ENCODE peak calls at places on chromosomes 2 and 18, in eight cellular contexts. One of them, this sample, is unnamed.

GRCh38 chr2:148730085-148730484 is 85.5 kb downstream of the EPC2 start:
- DNase-seq in M059J: no peak
- DNase-seq in ovary: no peak
- DNase-seq in neural crest cell: no peak
- DNase-seq in activated T-helper 1 cell treated with anti-CD3 and anti-CD28 coated beads, Interleukin-12 subunit alpha, Interleukin-12 subunit beta, Interleukin-2, Interleukin-4 antibody, amounts not matched to agents 30 ng/mL and 10 ng/mL and 1 ng/mL, durations not matched to agents 14 hours and 24 hours and 36 hours: no peak
- DNase-seq in left ventricle myocardium superior: no peak
- DNase-seq in immature natural killer cell: no peak
- DNase-seq in KBM-7: no peak
- DNase-seq in this sample: no peak

GRCh38 chr2:134513468-134513810 is 205.4 kb downstream of the TMEM163 start:
- DNase-seq in M059J: no peak
- DNase-seq in activated T-helper 1 cell treated with anti-CD3 and anti-CD28 coated beads, Interleukin-12 subunit alpha, Interleukin-12 subunit beta, Interleukin-2, Interleukin-4 antibody, amounts not matched to agents 30 ng/mL and 10 ng/mL and 1 ng/mL, durations not matched to agents 14 hours and 24 hours and 36 hours: no peak
- DNase-seq in immature natural killer cell: no peak
- DNase-seq in left ventricle myocardium superior: no peak
- DNase-seq in neural crest cell: no peak
- DNase-seq in ovary: no peak
- DNase-seq in KBM-7: no peak
- DNase-seq in this sample: no peak

GRCh38 chr2:19988600-19988999 is 1.3 kb downstream of the WDR35 start:
- DNase-seq in left ventricle myocardium superior: no peak
- DNase-seq in ovary: no peak
- DNase-seq in KBM-7: no peak
- DNase-seq in neural crest cell: no peak
- DNase-seq in immature natural killer cell: no peak
- DNase-seq in M059J: peak; percentile 26
- DNase-seq in activated T-helper 1 cell treated with anti-CD3 and anti-CD28 coated beads, Interleukin-12 subunit alpha, Interleukin-12 subunit beta, Interleukin-2, Interleukin-4 antibody, amounts not matched to agents 30 ng/mL and 10 ng/mL and 1 ng/mL, durations not matched to agents 14 hours and 24 hours and 36 hours: no peak
- DNase-seq in this sample: no peak

GRCh38 chr2:104340162-104340561 is 513.8 kb upstream of the POU3F3 start:
- DNase-seq in immature natural killer cell: no peak
- DNase-seq in M059J: no peak
- DNase-seq in ovary: no peak
- DNase-seq in left ventricle myocardium superior: no peak
- DNase-seq in KBM-7: no peak
- DNase-seq in activated T-helper 1 cell treated with anti-CD3 and anti-CD28 coated beads, Interleukin-12 subunit alpha, Interleukin-12 subunit beta, Interleukin-2, Interleukin-4 antibody, amounts not matched to agents 30 ng/mL and 10 ng/mL and 1 ng/mL, durations not matched to agents 14 hours and 24 hours and 36 hours: no peak
- DNase-seq in neural crest cell: no peak
- DNase-seq in this sample: no peak

GRCh38 chr18:76518073-76518472 is 23.0 kb upstream of the ZNF516 start:
- DNase-seq in immature natural killer cell: no peak
- DNase-seq in neural crest cell: no peak
- DNase-seq in left ventricle myocardium superior: no peak
- DNase-seq in KBM-7: no peak
- DNase-seq in M059J: no peak
- DNase-seq in activated T-helper 1 cell treated with anti-CD3 and anti-CD28 coated beads, Interleukin-12 subunit alpha, Interleukin-12 subunit beta, Interleukin-2, Interleukin-4 antibody, amounts not matched to agents 30 ng/mL and 10 ng/mL and 1 ng/mL, durations not matched to agents 14 hours and 24 hours and 36 hours: no peak
- DNase-seq in ovary: no peak
- DNase-seq in this sample: no peak

GRCh38 chr2:20143263-20143662 is 81.7 kb downstream of the SDC1 start:
- DNase-seq in M059J: peak; percentile 55
- DNase-seq in ovary: no peak
- DNase-seq in KBM-7: no peak
- DNase-seq in left ventricle myocardium superior: no peak
- DNase-seq in activated T-helper 1 cell treated with anti-CD3 and anti-CD28 coated beads, Interleukin-12 subunit alpha, Interleukin-12 subunit beta, Interleukin-2, Interleukin-4 antibody, amounts not matched to agents 30 ng/mL and 10 ng/mL and 1 ng/mL, durations not matched to agents 14 hours and 24 hours and 36 hours: no peak
- DNase-seq in neural crest cell: no peak
- DNase-seq in immature natural killer cell: no peak
- DNase-seq in this sample: no peak

GRCh38 chr2:164948540-164948939 is 6.8 kb downstream of the SLC38A11 start:
- DNase-seq in activated T-helper 1 cell treated with anti-CD3 and anti-CD28 coated beads, Interleukin-12 subunit alpha, Interleukin-12 subunit beta, Interleukin-2, Interleukin-4 antibody, amounts not matched to agents 30 ng/mL and 10 ng/mL and 1 ng/mL, durations not matched to agents 14 hours and 24 hours and 36 hours: no peak
- DNase-seq in M059J: no peak
- DNase-seq in KBM-7: peak; percentile 52
- DNase-seq in left ventricle myocardium superior: no peak
- DNase-seq in immature natural killer cell: no peak
- DNase-seq in ovary: no peak
- DNase-seq in neural crest cell: no peak
- DNase-seq in this sample: no peak

GRCh38 chr2:239993291-239993690 is 31.9 kb downstream of the NDUFA10 start:
- DNase-seq in left ventricle myocardium superior: no peak
- DNase-seq in activated T-helper 1 cell treated with anti-CD3 and anti-CD28 coated beads, Interleukin-12 subunit alpha, Interleukin-12 subunit beta, Interleukin-2, Interleukin-4 antibody, amounts not matched to agents 30 ng/mL and 10 ng/mL and 1 ng/mL, durations not matched to agents 14 hours and 24 hours and 36 hours: no peak
- DNase-seq in M059J: no peak
- DNase-seq in KBM-7: no peak
- DNase-seq in neural crest cell: no peak
- DNase-seq in immature natural killer cell: no peak
- DNase-seq in ovary: no peak
- DNase-seq in this sample: no peak

GRCh38 chr2:37507703-37508102 is 163.3 kb downstream of the QPCT start:
- DNase-seq in immature natural killer cell: no peak
- DNase-seq in M059J: no peak
- DNase-seq in neural crest cell: no peak
- DNase-seq in KBM-7: no peak
- DNase-seq in left ventricle myocardium superior: no peak
- DNase-seq in ovary: no peak
- DNase-seq in activated T-helper 1 cell treated with anti-CD3 and anti-CD28 coated beads, Interleukin-12 subunit alpha, Interleukin-12 subunit beta, Interleukin-2, Interleukin-4 antibody, amounts not matched to agents 30 ng/mL and 10 ng/mL and 1 ng/mL, durations not matched to agents 14 hours and 24 hours and 36 hours: no peak
- DNase-seq in this sample: no peak

GRCh38 chr2:28567076-28567471 is 71.2 kb downstream of the PLB1 start:
- DNase-seq in activated T-helper 1 cell treated with anti-CD3 and anti-CD28 coated beads, Interleukin-12 subunit alpha, Interleukin-12 subunit beta, Interleukin-2, Interleukin-4 antibody, amounts not matched to agents 30 ng/mL and 10 ng/mL and 1 ng/mL, durations not matched to agents 14 hours and 24 hours and 36 hours: no peak
- DNase-seq in M059J: no peak
- DNase-seq in KBM-7: no peak
- DNase-seq in immature natural killer cell: no peak
- DNase-seq in ovary: no peak
- DNase-seq in neural crest cell: no peak
- DNase-seq in left ventricle myocardium superior: no peak
- DNase-seq in this sample: peak; percentile 44

GRCh38 chr2:95058989-95059601 is 33.6 kb downstream of the MAL start:
- DNase-seq in M059J: no peak
- DNase-seq in neural crest cell: no peak
- DNase-seq in ovary: no peak
- DNase-seq in left ventricle myocardium superior: no peak
- DNase-seq in activated T-helper 1 cell treated with anti-CD3 and anti-CD28 coated beads, Interleukin-12 subunit alpha, Interleukin-12 subunit beta, Interleukin-2, Interleukin-4 antibody, amounts not matched to agents 30 ng/mL and 10 ng/mL and 1 ng/mL, durations not matched to agents 14 hours and 24 hours and 36 hours: no peak
- DNase-seq in immature natural killer cell: no peak
- DNase-seq in KBM-7: no peak
- DNase-seq in this sample: no peak

GRCh38 chr18:4511166-4511565 is 56.1 kb upstream of the DLGAP1 start:
- DNase-seq in KBM-7: no peak
- DNase-seq in neural crest cell: no peak
- DNase-seq in ovary: no peak
- DNase-seq in activated T-helper 1 cell treated with anti-CD3 and anti-CD28 coated beads, Interleukin-12 subunit alpha, Interleukin-12 subunit beta, Interleukin-2, Interleukin-4 antibody, amounts not matched to agents 30 ng/mL and 10 ng/mL and 1 ng/mL, durations not matched to agents 14 hours and 24 hours and 36 hours: no peak
- DNase-seq in M059J: no peak
- DNase-seq in immature natural killer cell: no peak
- DNase-seq in left ventricle myocardium superior: no peak
- DNase-seq in this sample: no peak

GRCh38 chr2:95056461-95057459 is 31.3 kb downstream of the MAL start:
- DNase-seq in left ventricle myocardium superior: no peak
- DNase-seq in KBM-7: no peak
- DNase-seq in activated T-helper 1 cell treated with anti-CD3 and anti-CD28 coated beads, Interleukin-12 subunit alpha, Interleukin-12 subunit beta, Interleukin-2, Interleukin-4 antibody, amounts not matched to agents 30 ng/mL and 10 ng/mL and 1 ng/mL, durations not matched to agents 14 hours and 24 hours and 36 hours: no peak
- DNase-seq in neural crest cell: no peak
- DNase-seq in immature natural killer cell: no peak
- DNase-seq in M059J: peak; percentile 94
- DNase-seq in ovary: no peak
- DNase-seq in this sample: no peak

GRCh38 chr2:13968811-13969210 is 663.7 kb upstream of the LRATD1 start:
- DNase-seq in immature natural killer cell: no peak
- DNase-seq in M059J: no peak
- DNase-seq in KBM-7: no peak
- DNase-seq in ovary: no peak
- DNase-seq in left ventricle myocardium superior: no peak
- DNase-seq in neural crest cell: no peak
- DNase-seq in activated T-helper 1 cell treated with anti-CD3 and anti-CD28 coated beads, Interleukin-12 subunit alpha, Interleukin-12 subunit beta, Interleukin-2, Interleukin-4 antibody, amounts not matched to agents 30 ng/mL and 10 ng/mL and 1 ng/mL, durations not matched to agents 14 hours and 24 hours and 36 hours: no peak
- DNase-seq in this sample: no peak

GRCh38 chr18:42030586-42031182 is 75.7 kb downstream of the PIK3C3 start:
- DNase-seq in immature natural killer cell: no peak
- DNase-seq in KBM-7: peak; percentile 22
- DNase-seq in M059J: peak; percentile 21
- DNase-seq in left ventricle myocardium superior: no peak
- DNase-seq in activated T-helper 1 cell treated with anti-CD3 and anti-CD28 coated beads, Interleukin-12 subunit alpha, Interleukin-12 subunit beta, Interleukin-2, Interleukin-4 antibody, amounts not matched to agents 30 ng/mL and 10 ng/mL and 1 ng/mL, durations not matched to agents 14 hours and 24 hours and 36 hours: no peak
- DNase-seq in neural crest cell: peak; percentile 12
- DNase-seq in ovary: no peak
- DNase-seq in this sample: no peak

GRCh38 chr18:48227206-48227605 is 182.0 kb downstream of the ZBTB7C start:
- DNase-seq in KBM-7: no peak
- DNase-seq in neural crest cell: no peak
- DNase-seq in left ventricle myocardium superior: no peak
- DNase-seq in activated T-helper 1 cell treated with anti-CD3 and anti-CD28 coated beads, Interleukin-12 subunit alpha, Interleukin-12 subunit beta, Interleukin-2, Interleukin-4 antibody, amounts not matched to agents 30 ng/mL and 10 ng/mL and 1 ng/mL, durations not matched to agents 14 hours and 24 hours and 36 hours: peak; percentile 34
- DNase-seq in ovary: no peak
- DNase-seq in M059J: peak; percentile 27
- DNase-seq in immature natural killer cell: no peak
- DNase-seq in this sample: peak; percentile 28

GRCh38 chr2:241501551-241501950 is 6.8 kb downstream of the STK25 start:
- DNase-seq in immature natural killer cell: no peak
- DNase-seq in activated T-helper 1 cell treated with anti-CD3 and anti-CD28 coated beads, Interleukin-12 subunit alpha, Interleukin-12 subunit beta, Interleukin-2, Interleukin-4 antibody, amounts not matched to agents 30 ng/mL and 10 ng/mL and 1 ng/mL, durations not matched to agents 14 hours and 24 hours and 36 hours: no peak
- DNase-seq in KBM-7: no peak
- DNase-seq in neural crest cell: no peak
- DNase-seq in left ventricle myocardium superior: no peak
- DNase-seq in ovary: no peak
- DNase-seq in M059J: no peak
- DNase-seq in this sample: no peak

GRCh38 chr2:63345285-63345633 is 243.0 kb downstream of the WDPCP start:
- DNase-seq in activated T-helper 1 cell treated with anti-CD3 and anti-CD28 coated beads, Interleukin-12 subunit alpha, Interleukin-12 subunit beta, Interleukin-2, Interleukin-4 antibody, amounts not matched to agents 30 ng/mL and 10 ng/mL and 1 ng/mL, durations not matched to agents 14 hours and 24 hours and 36 hours: no peak
- DNase-seq in neural crest cell: no peak
- DNase-seq in ovary: no peak
- DNase-seq in KBM-7: no peak
- DNase-seq in left ventricle myocardium superior: no peak
- DNase-seq in M059J: no peak
- DNase-seq in immature natural killer cell: no peak
- DNase-seq in this sample: no peak

GRCh38 chr2:27446057-27446456 is 3.9 kb downstream of the KRTCAP3 start:
- DNase-seq in ovary: no peak
- DNase-seq in neural crest cell: no peak
- DNase-seq in immature natural killer cell: no peak
- DNase-seq in M059J: no peak
- DNase-seq in KBM-7: no peak
- DNase-seq in activated T-helper 1 cell treated with anti-CD3 and anti-CD28 coated beads, Interleukin-12 subunit alpha, Interleukin-12 subunit beta, Interleukin-2, Interleukin-4 antibody, amounts not matched to agents 30 ng/mL and 10 ng/mL and 1 ng/mL, durations not matched to agents 14 hours and 24 hours and 36 hours: no peak
- DNase-seq in left ventricle myocardium superior: no peak
- DNase-seq in this sample: no peak

GRCh38 chr2:173075781-173076556 is at the start of gene MAP3K20:
- DNase-seq in KBM-7: peak; percentile 93
- DNase-seq in M059J: peak; percentile 67
- DNase-seq in immature natural killer cell: peak; percentile 59
- DNase-seq in neural crest cell: peak; percentile 54
- DNase-seq in left ventricle myocardium superior: peak; percentile 89
- DNase-seq in ovary: peak; percentile 86
- DNase-seq in activated T-helper 1 cell treated with anti-CD3 and anti-CD28 coated beads, Interleukin-12 subunit alpha, Interleukin-12 subunit beta, Interleukin-2, Interleukin-4 antibody, amounts not matched to agents 30 ng/mL and 10 ng/mL and 1 ng/mL, durations not matched to agents 14 hours and 24 hours and 36 hours: peak; percentile 60
- DNase-seq in this sample: no peak

GRCh38 chr18:12086249-12086648 is 7.4 kb upstream of the ANKRD62 start:
- DNase-seq in immature natural killer cell: no peak
- DNase-seq in neural crest cell: no peak
- DNase-seq in KBM-7: no peak
- DNase-seq in M059J: no peak
- DNase-seq in activated T-helper 1 cell treated with anti-CD3 and anti-CD28 coated beads, Interleukin-12 subunit alpha, Interleukin-12 subunit beta, Interleukin-2, Interleukin-4 antibody, amounts not matched to agents 30 ng/mL and 10 ng/mL and 1 ng/mL, durations not matched to agents 14 hours and 24 hours and 36 hours: no peak
- DNase-seq in ovary: no peak
- DNase-seq in left ventricle myocardium superior: no peak
- DNase-seq in this sample: peak; percentile 7

GRCh38 chr2:233250568-233250967 is 905 bp upstream of the ATG16L1 start:
- DNase-seq in neural crest cell: no peak
- DNase-seq in immature natural killer cell: no peak
- DNase-seq in left ventricle myocardium superior: no peak
- DNase-seq in ovary: no peak
- DNase-seq in M059J: no peak
- DNase-seq in activated T-helper 1 cell treated with anti-CD3 and anti-CD28 coated beads, Interleukin-12 subunit alpha, Interleukin-12 subunit beta, Interleukin-2, Interleukin-4 antibody, amounts not matched to agents 30 ng/mL and 10 ng/mL and 1 ng/mL, durations not matched to agents 14 hours and 24 hours and 36 hours: no peak
- DNase-seq in KBM-7: no peak
- DNase-seq in this sample: no peak

GRCh38 chr2:195410272-195410671 is 246.8 kb upstream of the SLC39A10 start:
- DNase-seq in neural crest cell: no peak
- DNase-seq in left ventricle myocardium superior: no peak
- DNase-seq in activated T-helper 1 cell treated with anti-CD3 and anti-CD28 coated beads, Interleukin-12 subunit alpha, Interleukin-12 subunit beta, Interleukin-2, Interleukin-4 antibody, amounts not matched to agents 30 ng/mL and 10 ng/mL and 1 ng/mL, durations not matched to agents 14 hours and 24 hours and 36 hours: no peak
- DNase-seq in KBM-7: peak; percentile 30
- DNase-seq in immature natural killer cell: no peak
- DNase-seq in ovary: no peak
- DNase-seq in M059J: no peak
- DNase-seq in this sample: no peak

GRCh38 chr2:12979066-12979465 is 262.3 kb downstream of the TRIB2 start:
- DNase-seq in M059J: no peak
- DNase-seq in left ventricle myocardium superior: no peak
- DNase-seq in ovary: no peak
- DNase-seq in immature natural killer cell: no peak
- DNase-seq in activated T-helper 1 cell treated with anti-CD3 and anti-CD28 coated beads, Interleukin-12 subunit alpha, Interleukin-12 subunit beta, Interleukin-2, Interleukin-4 antibody, amounts not matched to agents 30 ng/mL and 10 ng/mL and 1 ng/mL, durations not matched to agents 14 hours and 24 hours and 36 hours: no peak
- DNase-seq in KBM-7: no peak
- DNase-seq in neural crest cell: no peak
- DNase-seq in this sample: no peak

GRCh38 chr2:26649992-26650712 is 9.0 kb upstream of the CIB4 start:
- DNase-seq in ovary: peak; percentile 15
- DNase-seq in activated T-helper 1 cell treated with anti-CD3 and anti-CD28 coated beads, Interleukin-12 subunit alpha, Interleukin-12 subunit beta, Interleukin-2, Interleukin-4 antibody, amounts not matched to agents 30 ng/mL and 10 ng/mL and 1 ng/mL, durations not matched to agents 14 hours and 24 hours and 36 hours: no peak
- DNase-seq in left ventricle myocardium superior: no peak
- DNase-seq in immature natural killer cell: no peak
- DNase-seq in neural crest cell: no peak
- DNase-seq in M059J: no peak
- DNase-seq in KBM-7: no peak
- DNase-seq in this sample: no peak

GRCh38 chr18:61608306-61608705 is 275.1 kb downstream of the CDH20 start:
- DNase-seq in neural crest cell: no peak
- DNase-seq in M059J: no peak
- DNase-seq in KBM-7: no peak
- DNase-seq in ovary: no peak
- DNase-seq in left ventricle myocardium superior: no peak
- DNase-seq in activated T-helper 1 cell treated with anti-CD3 and anti-CD28 coated beads, Interleukin-12 subunit alpha, Interleukin-12 subunit beta, Interleukin-2, Interleukin-4 antibody, amounts not matched to agents 30 ng/mL and 10 ng/mL and 1 ng/mL, durations not matched to agents 14 hours and 24 hours and 36 hours: no peak
- DNase-seq in immature natural killer cell: no peak
- DNase-seq in this sample: no peak

GRCh38 chr2:207902822-207903221 is 122.5 kb downstream of the PLEKHM3 start:
- DNase-seq in activated T-helper 1 cell treated with anti-CD3 and anti-CD28 coated beads, Interleukin-12 subunit alpha, Interleukin-12 subunit beta, Interleukin-2, Interleukin-4 antibody, amounts not matched to agents 30 ng/mL and 10 ng/mL and 1 ng/mL, durations not matched to agents 14 hours and 24 hours and 36 hours: no peak
- DNase-seq in ovary: no peak
- DNase-seq in KBM-7: no peak
- DNase-seq in M059J: no peak
- DNase-seq in neural crest cell: no peak
- DNase-seq in immature natural killer cell: no peak
- DNase-seq in left ventricle myocardium superior: no peak
- DNase-seq in this sample: no peak

GRCh38 chr2:55888941-55889340 is 34.6 kb downstream of the EFEMP1 start:
- DNase-seq in activated T-helper 1 cell treated with anti-CD3 and anti-CD28 coated beads, Interleukin-12 subunit alpha, Interleukin-12 subunit beta, Interleukin-2, Interleukin-4 antibody, amounts not matched to agents 30 ng/mL and 10 ng/mL and 1 ng/mL, durations not matched to agents 14 hours and 24 hours and 36 hours: no peak
- DNase-seq in left ventricle myocardium superior: peak; percentile 51
- DNase-seq in KBM-7: no peak
- DNase-seq in neural crest cell: no peak
- DNase-seq in ovary: peak; percentile 21
- DNase-seq in immature natural killer cell: no peak
- DNase-seq in M059J: peak; percentile 45
- DNase-seq in this sample: no peak

GRCh38 chr2:25063876-25064660 is 22.2 kb downstream of the EFR3B start:
- DNase-seq in neural crest cell: no peak
- DNase-seq in immature natural killer cell: no peak
- DNase-seq in KBM-7: no peak
- DNase-seq in M059J: peak; percentile 15
- DNase-seq in ovary: no peak
- DNase-seq in activated T-helper 1 cell treated with anti-CD3 and anti-CD28 coated beads, Interleukin-12 subunit alpha, Interleukin-12 subunit beta, Interleukin-2, Interleukin-4 antibody, amounts not matched to agents 30 ng/mL and 10 ng/mL and 1 ng/mL, durations not matched to agents 14 hours and 24 hours and 36 hours: no peak
- DNase-seq in left ventricle myocardium superior: peak; percentile 58
- DNase-seq in this sample: no peak

GRCh38 chr18:903703-904102 is 968 bp upstream of the ADCYAP1 start:
- DNase-seq in activated T-helper 1 cell treated with anti-CD3 and anti-CD28 coated beads, Interleukin-12 subunit alpha, Interleukin-12 subunit beta, Interleukin-2, Interleukin-4 antibody, amounts not matched to agents 30 ng/mL and 10 ng/mL and 1 ng/mL, durations not matched to agents 14 hours and 24 hours and 36 hours: peak; percentile 22
- DNase-seq in immature natural killer cell: peak; percentile 17
- DNase-seq in neural crest cell: peak; percentile 77
- DNase-seq in KBM-7: peak; percentile 31
- DNase-seq in ovary: no peak
- DNase-seq in left ventricle myocardium superior: peak; percentile 53
- DNase-seq in M059J: peak; percentile 45
- DNase-seq in this sample: no peak

GRCh38 chr2:215698566-215698965 is 262.7 kb upstream of the FN1 start:
- DNase-seq in activated T-helper 1 cell treated with anti-CD3 and anti-CD28 coated beads, Interleukin-12 subunit alpha, Interleukin-12 subunit beta, Interleukin-2, Interleukin-4 antibody, amounts not matched to agents 30 ng/mL and 10 ng/mL and 1 ng/mL, durations not matched to agents 14 hours and 24 hours and 36 hours: no peak
- DNase-seq in left ventricle myocardium superior: no peak
- DNase-seq in neural crest cell: no peak
- DNase-seq in M059J: peak; percentile 98
- DNase-seq in ovary: no peak
- DNase-seq in KBM-7: no peak
- DNase-seq in immature natural killer cell: no peak
- DNase-seq in this sample: no peak

GRCh38 chr2:144513388-144514100 is 6.4 kb downstream of the ZEB2 start:
- DNase-seq in neural crest cell: no peak
- DNase-seq in activated T-helper 1 cell treated with anti-CD3 and anti-CD28 coated beads, Interleukin-12 subunit alpha, Interleukin-12 subunit beta, Interleukin-2, Interleukin-4 antibody, amounts not matched to agents 30 ng/mL and 10 ng/mL and 1 ng/mL, durations not matched to agents 14 hours and 24 hours and 36 hours: no peak
- DNase-seq in immature natural killer cell: peak; percentile 69
- DNase-seq in ovary: peak; percentile 62
- DNase-seq in M059J: no peak
- DNase-seq in KBM-7: peak; percentile 35
- DNase-seq in left ventricle myocardium superior: peak; percentile 39
- DNase-seq in this sample: no peak

GRCh38 chr2:158745067-158745865 is 49.9 kb upstream of the DAPL1 start:
- DNase-seq in KBM-7: peak; percentile 56
- DNase-seq in immature natural killer cell: no peak
- DNase-seq in left ventricle myocardium superior: no peak
- DNase-seq in activated T-helper 1 cell treated with anti-CD3 and anti-CD28 coated beads, Interleukin-12 subunit alpha, Interleukin-12 subunit beta, Interleukin-2, Interleukin-4 antibody, amounts not matched to agents 30 ng/mL and 10 ng/mL and 1 ng/mL, durations not matched to agents 14 hours and 24 hours and 36 hours: no peak
- DNase-seq in M059J: peak; percentile 60
- DNase-seq in neural crest cell: peak; percentile 46
- DNase-seq in ovary: peak; percentile 67
- DNase-seq in this sample: peak; percentile 26

GRCh38 chr18:68448736-68449135 is 266.2 kb downstream of the TMX3 start:
- DNase-seq in M059J: peak; percentile 88
- DNase-seq in immature natural killer cell: no peak
- DNase-seq in left ventricle myocardium superior: no peak
- DNase-seq in KBM-7: no peak
- DNase-seq in neural crest cell: no peak
- DNase-seq in ovary: no peak
- DNase-seq in activated T-helper 1 cell treated with anti-CD3 and anti-CD28 coated beads, Interleukin-12 subunit alpha, Interleukin-12 subunit beta, Interleukin-2, Interleukin-4 antibody, amounts not matched to agents 30 ng/mL and 10 ng/mL and 1 ng/mL, durations not matched to agents 14 hours and 24 hours and 36 hours: no peak
- DNase-seq in this sample: no peak